ENCODE peak calls at places on chromosomes 16 and 17, in four cellular contexts. Z is colonic mucosa, P is stomach, E is PC-9. V is an unnamed sample.

GRCh38 chr16:71894229-71894920 is 956 bp upstream of the IST1 start:
- DNase-seq in E (peak; percentile 76), P (peak; percentile 56), Z (peak; percentile 70), V (no peak)

GRCh38 chr17:31389673-31390381 is 1.6 kb upstream of the RAB11FIP4 start:
- DNase-seq in Z (no peak), E (no peak), P (peak; percentile 21), V (peak; percentile 83)

GRCh38 chr17:75778861-75779249 is 5.8 kb upstream of the UNK start:
- DNase-seq in E (no peak), Z (peak; percentile 78), P (peak; percentile 62), V (no peak)

GRCh38 chr17:43827596-43827995 is 5.3 kb downstream of the MPP3 start:
- DNase-seq in P (no peak), Z (no peak), E (no peak), V (no peak)

GRCh38 chr17:78142113-78142861 is 3.9 kb upstream of the C17orf99 start:
- DNase-seq in P (peak; percentile 79), Z (peak; percentile 86), E (peak; percentile 95), V (no peak)

GRCh38 chr17:49217651-49218413 is 7.3 kb downstream of the ABI3 start:
- DNase-seq in E (no peak), Z (peak; percentile 52), P (peak; percentile 49), V (no peak)

GRCh38 chr17:57035971-57036481 is 49.0 kb upstream of the AKAP1 start:
- DNase-seq in Z (peak; percentile 90), E (peak; percentile 74), P (peak; percentile 83), V (no peak)

GRCh38 chr17:5584383-5584951 is at the start of gene NLRP1:
- DNase-seq in Z (peak; percentile 87), E (no peak), P (peak; percentile 76), V (peak; percentile 96)

GRCh38 chr17:143785-144281 is 6.5 kb downstream of the SCGB1C2 start:
- DNase-seq in E (peak; percentile 53), P (peak; percentile 89), Z (peak; percentile 85), V (peak; percentile 94)

GRCh38 chr17:35773674-35774425 is 13.2 kb downstream of the C17orf50 start:
- DNase-seq in E (no peak), P (no peak), Z (no peak), V (no peak)

GRCh38 chr16:71383054-71383773 is 24.7 kb downstream of the CALB2 start:
- DNase-seq in Z (no peak), P (no peak), E (peak; percentile 78), V (no peak)

GRCh38 chr17:37450090-37450489 is 39.6 kb upstream of the DUSP14 start:
- DNase-seq in E (peak; percentile 70), P (no peak), Z (no peak), V (no peak)

GRCh38 chr16:3879258-3879886 is 1.1 kb downstream of the CREBBP start:
- DNase-seq in E (no peak), P (peak; percentile 27), Z (peak; percentile 34), V (no peak)

GRCh38 chr17:56987283-56987834 is 9.4 kb downstream of the SCPEP1 start:
- DNase-seq in Z (no peak), E (no peak), P (no peak), V (no peak)

GRCh38 chr17:18963126-18964017 is 11.4 kb downstream of the SLC5A10 start:
- DNase-seq in E (no peak), Z (peak; percentile 20), P (no peak), V (no peak)

GRCh38 chr16:77584205-77584859 is 138.0 kb upstream of the NUDT7 start:
- DNase-seq in Z (peak; percentile 34), P (peak; percentile 48), E (peak; percentile 40), V (no peak)

DNA sequence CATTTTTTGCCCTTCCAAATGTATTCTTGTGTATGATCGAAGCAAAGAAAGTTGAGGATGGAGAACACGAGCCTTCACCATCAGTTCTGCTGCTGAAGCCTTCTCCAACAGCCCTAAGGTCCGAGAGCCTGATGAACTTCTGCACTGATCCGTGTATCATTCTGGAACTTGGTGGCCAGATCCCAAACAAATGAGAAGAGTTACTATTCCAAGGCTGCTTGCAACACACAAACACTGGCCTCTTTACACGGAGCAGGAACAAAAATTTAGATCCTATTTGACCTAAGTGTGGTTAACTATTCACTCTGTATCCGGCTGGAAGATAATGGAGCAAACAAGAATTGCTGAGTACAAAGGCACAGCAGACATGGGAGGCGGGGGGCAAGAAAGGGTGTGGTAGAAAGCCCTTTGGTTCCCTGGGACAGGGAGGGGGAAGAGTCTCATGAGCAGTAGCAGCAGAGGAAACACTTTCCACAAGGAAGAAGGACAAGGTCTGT is 282.9 kb downstream of the SOX9 start:
- DNase-seq in E (no peak), P (no peak), Z (peak; percentile 56), V (no peak)
- H3K4me1 ChIP-seq in E (peaks cover 36% of the 10 kb centered on the region), P (peaks cover 42% of the 10 kb centered on the region), Z (peaks cover 5% of the 10 kb centered on the region), V (peaks cover 16% of the 10 kb centered on the region)

GRCh38 chr17:42178817-42179216 is 2.1 kb downstream of the KCNH4 start:
- DNase-seq in E (no peak), Z (no peak), P (no peak), V (no peak)
- H3K27ac ChIP-seq in E (no peak overlapping the region), Z (no peak overlapping the region), P (no peak overlapping the region), V (no peak overlapping the region)

GRCh38 chr16:2278272-2278608 is 10.3 kb upstream of the RNPS1 start:
- DNase-seq in Z (no peak), E (no peak), P (no peak), V (no peak)
- H3K36me3 ChIP-seq in Z (no peaks in the 10 kb centered on the region), E (no peaks in the 10 kb centered on the region), P (no peaks in the 10 kb centered on the region), V (peaks cover 11% of the 10 kb centered on the region)

GRCh38 chr17:17054636-17055035 is 12.4 kb downstream of the MPRIP start:
- DNase-seq in Z (no peak), P (peak; percentile 4), E (no peak), V (no peak)
- H3K4me1 ChIP-seq in Z (peaks cover 20% of the 10 kb centered on the region), P (peaks cover 93% of the 10 kb centered on the region), E (peaks cover 66% of the 10 kb centered on the region), V (peaks cover 94% of the 10 kb centered on the region)

GRCh38 chr17:9233271-9233599 is 211.9 kb downstream of the NTN1 start:
- DNase-seq in E (no peak), Z (no peak), P (no peak), V (no peak)
- H3K27ac ChIP-seq in E (no peak overlapping the region), Z (no peak overlapping the region), P (peak overlapping the region; percentile 38), V (no peak overlapping the region)

DNA sequence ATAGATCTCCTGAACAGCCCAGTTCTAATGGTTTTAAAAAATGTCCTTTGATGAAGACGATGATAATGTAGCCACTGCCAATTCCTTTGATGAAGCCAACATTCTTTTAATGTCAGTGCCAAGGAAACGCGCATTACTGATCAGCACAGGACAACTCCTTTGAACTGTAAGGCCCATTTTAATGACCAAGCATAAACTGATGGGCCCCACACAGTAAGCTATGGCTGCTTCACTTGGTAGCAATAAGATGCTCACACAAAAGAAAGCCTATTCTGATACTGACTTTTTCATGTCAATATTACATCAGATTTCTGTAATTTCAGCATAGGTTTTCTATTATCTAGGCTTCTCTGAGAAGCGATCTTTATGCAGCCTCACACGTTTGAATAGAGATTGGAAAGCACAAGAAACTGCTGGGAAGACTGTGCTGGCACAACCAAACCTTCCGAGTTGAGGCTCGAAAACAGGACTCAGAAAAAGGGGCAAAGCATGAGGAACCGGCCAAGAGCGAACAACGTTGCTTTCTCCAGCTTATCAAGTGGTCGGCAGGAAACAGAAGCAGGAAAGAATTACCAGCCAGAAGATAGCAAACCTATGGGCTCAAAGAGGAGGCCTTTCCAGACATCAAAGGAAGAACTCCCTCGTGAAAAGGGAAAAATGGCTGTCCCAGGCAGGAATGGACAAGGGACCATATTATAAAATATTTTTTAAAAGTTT is 19.4 kb downstream of the ERN1 start:
- DNase-seq in Z (no peak), P (no peak), E (no peak), V (no peak)
- H3K36me3 ChIP-seq in Z (no peaks in the 10 kb centered on the region), P (no peaks in the 10 kb centered on the region), E (peaks cover 6% of the 10 kb centered on the region), V (no peaks in the 10 kb centered on the region)

GRCh38 chr17:58806046-58806445 is 50.4 kb downstream of the PPM1E start:
- DNase-seq in E (no peak), P (no peak), Z (no peak), V (no peak)
- H3K4me1 ChIP-seq in E (no peaks in the 10 kb centered on the region), P (no peaks in the 10 kb centered on the region), Z (no peaks in the 10 kb centered on the region), V (no peaks in the 10 kb centered on the region)

GRCh38 chr17:32628645-32629044 is 141.9 kb downstream of the CDK5R1 start:
- DNase-seq in P (no peak), E (no peak), Z (no peak), V (no peak)
- H3K27ac ChIP-seq in P (no peak overlapping the region), E (no peak overlapping the region), Z (no peak overlapping the region), V (no peak overlapping the region)

GRCh38 chr17:2475056-2475455 is 36.6 kb downstream of the METTL16 start:
- DNase-seq in P (no peak), E (no peak), Z (no peak), V (no peak)
- H3K36me3 ChIP-seq in P (peaks cover 26% of the 10 kb centered on the region), E (peaks cover 25% of the 10 kb centered on the region), Z (no peaks in the 10 kb centered on the region), V (peaks cover 59% of the 10 kb centered on the region)